ENCODE peak calls at places on chromosomes 12 and 14, in five cellular contexts. U is MM.1S, V is HCT116, B is GM23338, N is PC-3. F is an unnamed sample.

GRCh38 chr12:33061844-33062243 is 165.3 kb upstream of the PKP2 start:
- DNase-seq in U (no peak), V (no peak), B (no peak), N (no peak), F (no peak)

GRCh38 chr12:119115296-119115905 is 63.3 kb upstream of the HSPB8 start:
- DNase-seq in U (peak; percentile 27), V (peak; percentile 41), B (peak; percentile 84), N (peak; percentile 74), F (peak; percentile 76)

GRCh38 chr12:83904175-83904574 is 1008.4 kb downstream of the SLC6A15 start:
- DNase-seq in U (no peak), V (no peak), B (no peak), N (no peak), F (no peak)

GRCh38 chr12:10184261-10184843 is 5.5 kb downstream of the TMEM52B start:
- DNase-seq in U (no peak), V (no peak), B (no peak), N (no peak), F (no peak)

GRCh38 chr14:74038015-74038859 is 19.1 kb downstream of the BBOF1 start:
- DNase-seq in U (peak; percentile 28), V (no peak), B (peak; percentile 73), N (peak; percentile 84), F (peak; percentile 52)

GRCh38 chr14:90299408-90299807 is 32.3 kb downstream of the NRDE2 start:
- DNase-seq in U (no peak), V (no peak), B (no peak), N (no peak), F (no peak)

GRCh38 chr12:97640826-97641225 is 178.2 kb downstream of the RMST start:
- DNase-seq in U (no peak), V (no peak), B (no peak), N (no peak), F (no peak)

GRCh38 chr12:110684322-110684836 is 4.5 kb downstream of the HVCN1 start:
- DNase-seq in U (no peak), V (no peak), B (no peak), N (peak; percentile 23), F (no peak)

GRCh38 chr14:81209187-81209836 is 11.4 kb downstream of the GTF2A1 start:
- DNase-seq in U (no peak), V (no peak), B (no peak), N (no peak), F (no peak)

GRCh38 chr12:105190530-105190929 is 45.4 kb downstream of the APPL2 start:
- DNase-seq in U (no peak), V (no peak), B (no peak), N (no peak), F (no peak)

GRCh38 chr14:63039800-63040380 is 5.4 kb downstream of the KCNH5 start:
- DNase-seq in U (peak; percentile 27), V (no peak), B (peak; percentile 81), N (peak; percentile 86), F (peak; percentile 85)

GRCh38 chr14:104148433-104149277 is 10.3 kb downstream of the KIF26A start:
- DNase-seq in U (no peak), V (no peak), B (peak; percentile 34), N (no peak), F (no peak)

GRCh38 chr12:57107456-57107855 is 3.7 kb downstream of the STAT6 start:
- DNase-seq in U (no peak), V (no peak), B (no peak), N (no peak), F (no peak)

GRCh38 chr14:61025239-61026223 is 44.5 kb downstream of the SLC38A6 start:
- DNase-seq in U (peak; percentile 49), V (peak; percentile 41), B (peak; percentile 85), N (peak; percentile 96), F (peak; percentile 75)

GRCh38 chr14:96117101-96117897 is 78.1 kb downstream of the C14orf132 start:
- DNase-seq in U (no peak), V (no peak), B (no peak), N (peak; percentile 14), F (no peak)

GRCh38 chr12:117189725-117190209 is 503 bp downstream of the FBXO21 start:
- DNase-seq in U (no peak), V (no peak), B (peak; percentile 66), N (peak; percentile 36), F (peak; percentile 65)

GRCh38 chr12:64814432-64814831 is 10.0 kb upstream of the TBC1D30 start:
- DNase-seq in U (no peak), V (no peak), B (no peak), N (no peak), F (no peak)

GRCh38 chr12:54368709-54369596 is 4.7 kb upstream of the GPR84 start:
- DNase-seq in U (peak; percentile 82), V (peak; percentile 67), B (peak; percentile 91), N (peak; percentile 91), F (peak; percentile 92)

GRCh38 chr12:47758834-47759690 is at the start of gene RAPGEF3:
- DNase-seq in U (peak; percentile 66), V (no peak), B (peak; percentile 91), N (peak; percentile 87), F (peak; percentile 87)

GRCh38 chr12:69167648-69168165 is 71.7 kb upstream of the CPSF6 start:
- DNase-seq in U (no peak), V (no peak), B (peak; percentile 53), N (no peak), F (no peak)

GRCh38 chr12:69881771-69882170 is 56.7 kb downstream of the MYRFL start:
- DNase-seq in U (no peak), V (no peak), B (no peak), N (no peak), F (no peak)

GRCh38 chr14:73712540-73713141 is 1.5 kb downstream of the PNMA1 start:
- DNase-seq in U (no peak), V (no peak), B (peak; percentile 61), N (peak; percentile 33), F (peak; percentile 67)

GRCh38 chr12:64889434-64890216 is 65.2 kb downstream of the TBC1D30 start:
- DNase-seq in U (no peak), V (no peak), B (peak; percentile 44), N (peak; percentile 91), F (no peak)

GRCh38 chr14:101462726-101463565 is 98.3 kb upstream of the DIO3 start:
- DNase-seq in U (no peak), V (no peak), B (no peak), N (peak; percentile 28), F (no peak)

GRCh38 chr14:81436296-81437138 is 36.4 kb upstream of the STON2 start:
- DNase-seq in U (peak; percentile 54), V (peak; percentile 21), B (peak; percentile 92), N (peak; percentile 87), F (peak; percentile 96)

GRCh38 chr14:100662850-100663527 is 63.7 kb upstream of the DLK1 start:
- DNase-seq in U (peak; percentile 50), V (peak; percentile 87), B (peak; percentile 78), N (peak; percentile 72), F (peak; percentile 81)

GRCh38 chr12:31016057-31016456 is 57.6 kb upstream of the DDX11 start:
- DNase-seq in U (no peak), V (no peak), B (no peak), N (no peak), F (no peak)

GRCh38 chr12:42346603-42347002 is 20.6 kb downstream of the PPHLN1 start:
- DNase-seq in U (no peak), V (no peak), B (no peak), N (no peak), F (no peak)

GRCh38 chr12:31300783-31301182 is 25.2 kb downstream of the SINHCAF start:
- DNase-seq in U (no peak), V (no peak), B (no peak), N (no peak), F (no peak)

GRCh38 chr12:96194901-96195844 is 998 bp downstream of the ELK3 start:
- DNase-seq in U (peak; percentile 95), V (peak; percentile 75), B (peak; percentile 61), N (peak; percentile 83), F (peak; percentile 56)

GRCh38 chr14:50529288-50530179 is 2.8 kb downstream of the MAP4K5 start:
- DNase-seq in U (no peak), V (no peak), B (no peak), N (peak; percentile 34), F (no peak)

GRCh38 chr14:64879635-64880381 is at the start of gene SPTB:
- DNase-seq in U (peak; percentile 58), V (no peak), B (peak; percentile 76), N (peak; percentile 44), F (peak; percentile 73)
- TF ChIP-seq EZH2phosphoT487 in U (no peak), V (no peak), B (no peak), N (no peak), F (peak; percentile 13)

GRCh38 chr12:49809369-49810158 is 18.6 kb downstream of the NCKAP5L start:
- DNase-seq in U (no peak), V (no peak), B (peak; percentile 66), N (no peak), F (peak; percentile 81)

GRCh38 chr12:49811136-49811535 is 17.1 kb downstream of the NCKAP5L start:
- DNase-seq in U (no peak), V (no peak), B (peak; percentile 35), N (no peak), F (no peak)

GRCh38 chr12:49811961-49812401 is 16.2 kb downstream of the NCKAP5L start:
- DNase-seq in U (no peak), V (no peak), B (no peak), N (no peak), F (no peak)

GRCh38 chr12:49808686-49809368 is 19.4 kb downstream of the NCKAP5L start:
- DNase-seq in U (no peak), V (no peak), B (peak; percentile 53), N (no peak), F (peak; percentile 31)

DNA sequence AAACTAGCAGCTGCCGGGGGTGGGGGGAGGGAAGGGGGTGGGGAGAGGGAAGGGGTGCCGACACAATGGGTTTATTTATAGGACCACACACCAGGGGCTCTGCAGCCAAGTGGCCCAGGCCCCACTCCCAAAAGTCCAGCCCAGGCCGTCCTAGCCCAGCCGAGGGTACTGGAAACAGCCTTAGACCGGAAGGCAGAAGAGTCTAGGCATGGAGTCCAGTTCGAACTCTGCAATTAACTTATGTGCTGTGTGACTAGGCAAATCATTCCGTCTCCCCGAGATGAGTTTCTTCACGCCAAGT is 18.1 kb downstream of the NCKAP5L start:
- DNase-seq in U (no peak), V (no peak), B (no peak), N (no peak), F (no peak)
- H3K27ac ChIP-seq in U (no peak overlapping the region), V (no peak overlapping the region), B (peak overlapping the region; percentile 94), N (no peak overlapping the region), F (peak overlapping the region; percentile 98)

DNA sequence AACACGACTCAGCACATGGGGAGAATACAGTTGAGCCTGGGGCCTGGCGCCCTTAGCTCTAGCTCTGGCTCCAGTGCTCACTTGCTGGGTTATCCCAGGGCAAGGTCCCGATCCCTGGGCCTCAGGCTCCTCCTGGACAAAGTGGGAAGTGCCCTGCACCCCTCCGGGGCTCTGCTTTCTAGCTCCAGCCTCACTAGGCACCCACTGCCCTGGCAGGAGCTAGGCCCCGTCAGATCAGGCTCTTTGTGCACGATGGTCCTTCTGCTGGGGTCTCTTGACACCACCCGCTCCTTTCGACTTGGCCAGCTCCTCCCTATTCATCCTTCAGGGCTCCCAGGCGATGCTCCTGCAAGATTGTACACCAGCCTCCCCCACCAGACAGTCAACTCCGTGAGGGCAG is 23.4 kb downstream of the NCKAP5L start:
- DNase-seq in U (no peak), V (no peak), B (no peak), N (no peak), F (no peak)
- TF ChIP-seq EZH2phosphoT487 in U (no peak), V (no peak), B (no peak), N (no peak), F (no peak)

GRCh38 chr12:113894717-113895116 is 71.4 kb downstream of the RBM19 start:
- DNase-seq in U (no peak), V (no peak), B (no peak), N (no peak), F (no peak)
- H3K27ac ChIP-seq in U (no peak overlapping the region), V (no peak overlapping the region), B (no peak overlapping the region), N (no peak overlapping the region), F (no peak overlapping the region)

F was measured in neural progenitor cell.